ENCODE peak calls at places on chromosomes 13 and 19, in ten cellular contexts. V, J, S, M, L, A, W, B, E and D are unnamed samples.

GRCh38 chr13:100176781-100177389 is 88.0 kb downstream of the PCCA start:
- DNase-seq in V (peak; percentile 67), J (no peak), S (no peak), M (no peak), L (no peak), A (no peak), W (no peak), B (no peak), E (no peak), D (no peak)

GRCh38 chr13:93345642-93346220 is 119.1 kb downstream of the GPC6 start:
- DNase-seq in V (peak; percentile 59), J (no peak), S (no peak), M (no peak), L (no peak), A (no peak), W (no peak), B (no peak), E (no peak), D (no peak)

GRCh38 chr19:49684251-49684982 is 5.0 kb upstream of the ADM5 start:
- DNase-seq in V (no peak), J (no peak), S (no peak), M (peak; percentile 77), L (no peak), A (peak; percentile 19), W (no peak), B (peak; percentile 41), E (no peak), D (no peak)

GRCh38 chr19:27741236-27741635 is 1471.7 kb downstream of the UQCRFS1 start:
- DNase-seq in V (no peak), J (no peak), S (peak; percentile 4), M (peak; percentile 9), L (no peak), A (no peak), W (no peak), B (no peak), E (no peak), D (no peak)

GRCh38 chr13:41785402-41786142 is 175.3 kb downstream of the VWA8 start:
- DNase-seq in V (no peak), J (no peak), S (no peak), M (no peak), L (no peak), A (no peak), W (no peak), B (no peak), E (no peak), D (no peak)

GRCh38 chr19:50669319-50670101 is 20.3 kb downstream of the C19orf81 start:
- DNase-seq in V (peak; percentile 1), J (no peak), S (peak; percentile 27), M (no peak), L (no peak), A (peak; percentile 44), W (no peak), B (no peak), E (no peak), D (no peak)

GRCh38 chr13:57969961-57970360 is 338.4 kb downstream of the PCDH17 start:
- DNase-seq in V (peak; percentile 51), J (no peak), S (no peak), M (no peak), L (no peak), A (no peak), W (no peak), B (no peak), E (no peak), D (no peak)

GRCh38 chr13:32791545-32792172 is 205.4 kb downstream of the PDS5B start:
- DNase-seq in V (no peak), J (no peak), S (no peak), M (no peak), L (no peak), A (no peak), W (no peak), B (no peak), E (no peak), D (no peak)

GRCh38 chr13:110946171-110946570 is 31.3 kb upstream of the ANKRD10 start:
- DNase-seq in V (no peak), J (no peak), S (no peak), M (no peak), L (no peak), A (no peak), W (no peak), B (no peak), E (no peak), D (no peak)

GRCh38 chr13:110944121-110944967 is 29.5 kb upstream of the ANKRD10 start:
- DNase-seq in V (peak; percentile 55), J (no peak), S (no peak), M (no peak), L (no peak), A (peak; percentile 72), W (no peak), B (peak; percentile 35), E (no peak), D (no peak)

GRCh38 chr13:110938662-110939421 is 24.0 kb upstream of the ANKRD10 start:
- DNase-seq in V (no peak), J (no peak), S (no peak), M (no peak), L (no peak), A (no peak), W (no peak), B (no peak), E (no peak), D (no peak)

GRCh38 chr13:110944968-110945952 is 30.4 kb upstream of the ANKRD10 start:
- DNase-seq in V (no peak), J (no peak), S (no peak), M (no peak), L (no peak), A (no peak), W (no peak), B (no peak), E (no peak), D (no peak)

DNA sequence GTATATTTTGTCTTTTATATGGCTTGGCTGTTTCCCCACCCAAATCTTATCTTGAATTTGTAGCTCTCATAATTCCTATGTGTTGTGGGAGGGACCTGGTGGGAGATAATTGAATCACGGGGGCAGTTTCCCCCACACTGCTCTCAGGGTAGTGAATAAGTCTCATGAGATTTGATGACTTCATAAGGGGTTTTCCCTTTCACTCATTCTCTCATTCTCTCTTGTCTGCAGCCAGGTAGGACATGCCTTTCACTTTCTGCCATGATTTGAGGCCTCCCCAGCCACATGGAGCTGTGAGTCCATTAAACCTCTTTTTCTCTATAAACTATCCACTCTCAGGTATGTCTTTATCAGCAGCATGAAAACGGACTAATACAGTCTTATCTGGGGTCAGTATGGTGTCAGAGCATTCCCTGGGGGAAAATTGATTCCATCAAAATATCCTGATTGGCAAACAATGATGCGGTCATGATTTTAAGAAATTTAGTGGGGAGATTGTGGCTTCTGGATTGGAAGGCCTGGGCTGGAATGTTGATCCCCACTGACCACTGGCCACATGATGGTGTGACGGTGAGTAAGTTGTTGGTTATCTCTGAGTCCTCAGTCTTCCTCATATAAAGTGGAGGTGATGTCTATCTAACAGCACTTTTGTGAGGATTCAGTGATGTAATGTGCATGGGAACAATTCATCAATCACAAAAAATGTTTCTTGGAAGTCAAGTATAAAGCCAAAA is 27.5 kb upstream of the ANKRD10 start:
- DNase-seq in V (peak; percentile 38), J (no peak), S (no peak), M (no peak), L (no peak), A (no peak), W (no peak), B (no peak), E (no peak), D (no peak)
- H3K4me1 ChIP-seq in V (peaks cover 2% of the 10 kb centered on the region), J (no peaks in the 10 kb centered on the region), S (no peaks in the 10 kb centered on the region), M (peaks cover 3% of the 10 kb centered on the region), L (peaks cover 13% of the 10 kb centered on the region), A (no peaks in the 10 kb centered on the region), W (no peaks in the 10 kb centered on the region), B (no peaks in the 10 kb centered on the region), E (no peaks in the 10 kb centered on the region), D (no peaks in the 10 kb centered on the region)

GRCh38 chr19:56423276-56423984 is 19.3 kb downstream of the ZNF583 start:
- DNase-seq in V (peak; percentile 4), J (no peak), S (no peak), M (no peak), L (no peak), A (no peak), W (no peak), B (no peak), E (no peak), D (no peak)
- H3K4me3 ChIP-seq in V (no peak overlapping the region), J (no peak overlapping the region), S (no peak overlapping the region), M (no peak overlapping the region), L (no peak overlapping the region), A (no peak overlapping the region), W (no peak overlapping the region), B (no peak overlapping the region), E (peak overlapping the region; percentile 3), D (no peak overlapping the region)

GRCh38 chr19:7756258-7756657 is 6.8 kb upstream of the CLEC4M start:
- DNase-seq in V (no peak), J (no peak), S (no peak), M (no peak), L (no peak), A (no peak), W (no peak), B (no peak), E (no peak), D (no peak)

GRCh38 chr19:7759156-7759555 is 3.9 kb upstream of the CLEC4M start:
- DNase-seq in V (no peak), J (no peak), S (no peak), M (no peak), L (no peak), A (no peak), W (no peak), B (no peak), E (no peak), D (no peak)

GRCh38 chr19:7762719-7763293 is at the start of gene CLEC4M:
- DNase-seq in V (no peak), J (no peak), S (no peak), M (no peak), L (no peak), A (no peak), W (no peak), B (no peak), E (no peak), D (no peak)

GRCh38 chr19:7757358-7757757 is 5.7 kb upstream of the CLEC4M start:
- DNase-seq in V (no peak), J (no peak), S (no peak), M (no peak), L (no peak), A (no peak), W (no peak), B (no peak), E (no peak), D (no peak)
- TF ChIP-seq CTCF in V (no peak), J (no peak), S (no peak), M (no peak), L (no peak), A (no peak), W (no peak), B (no peak), E (no peak), D (no peak)

GRCh38 chr19:47491358-47492136 is 7.5 kb upstream of the KPTN start:
- DNase-seq in V (no peak), J (no peak), S (no peak), M (no peak), L (no peak), A (no peak), W (no peak), B (no peak), E (no peak), D (no peak)

GRCh38 chr19:47490847-47491246 is 6.8 kb upstream of the KPTN start:
- DNase-seq in V (no peak), J (no peak), S (no peak), M (no peak), L (no peak), A (no peak), W (no peak), B (no peak), E (no peak), D (no peak)

GRCh38 chr19:47490031-47490430 is 6.0 kb upstream of the KPTN start:
- DNase-seq in V (no peak), J (no peak), S (no peak), M (no peak), L (no peak), A (no peak), W (no peak), B (peak; percentile 30), E (no peak), D (no peak)

GRCh38 chr19:47487551-47488515 is 3.8 kb upstream of the KPTN start:
- DNase-seq in V (no peak), J (no peak), S (no peak), M (no peak), L (no peak), A (no peak), W (no peak), B (peak; percentile 30), E (no peak), D (no peak)

GRCh38 chr19:47489072-47489914 is 5.3 kb upstream of the KPTN start:
- DNase-seq in V (peak; percentile 21), J (no peak), S (no peak), M (no peak), L (no peak), A (no peak), W (no peak), B (peak; percentile 34), E (no peak), D (no peak)
- H3K4me1 ChIP-seq in V (no peaks in the 10 kb centered on the region), J (no peaks in the 10 kb centered on the region), S (no peaks in the 10 kb centered on the region), M (peaks cover 9% of the 10 kb centered on the region), L (peaks cover 25% of the 10 kb centered on the region), A (peaks cover 3% of the 10 kb centered on the region), W (peaks cover 12% of the 10 kb centered on the region), B (peaks cover 7% of the 10 kb centered on the region), E (peaks cover 33% of the 10 kb centered on the region), D (peaks cover 9% of the 10 kb centered on the region)